ENCODE peak calls at places on chromosome 21, in nine cellular contexts. One of them, this sample, is unnamed.

GRCh38 chr21:45330075-45330781 is 42.5 kb upstream of the POFUT2 start:
- DNase-seq in NCI-H1436: no peak
- DNase-seq in fibroblast of gingiva: peak
- DNase-seq in nucleus accumbens: no peak
- DNase-seq in left ventricle myocardium superior: no peak
- DNase-seq in kidney tubule cell: peak
- DNase-seq in ureter: no peak
- DNase-seq in T-helper 17 cell: no peak
- DNase-seq in naive thymus-derived CD4-positive, alpha-beta T cell: no peak
- DNase-seq in this sample: no peak

GRCh38 chr21:27314096-27314495 is 347.2 kb upstream of the ADAMTS5 start:
- DNase-seq in nucleus accumbens: no peak
- DNase-seq in kidney tubule cell: no peak
- DNase-seq in ureter: no peak
- DNase-seq in fibroblast of gingiva: no peak
- DNase-seq in left ventricle myocardium superior: no peak
- DNase-seq in NCI-H1436: no peak
- DNase-seq in T-helper 17 cell: no peak
- DNase-seq in naive thymus-derived CD4-positive, alpha-beta T cell: no peak
- DNase-seq in this sample: no peak

GRCh38 chr21:32382108-32382601 is 10.7 kb downstream of the URB1 start:
- DNase-seq in NCI-H1436: no peak
- DNase-seq in T-helper 17 cell: no peak
- DNase-seq in left ventricle myocardium superior: no peak
- DNase-seq in ureter: no peak
- DNase-seq in nucleus accumbens: no peak
- DNase-seq in fibroblast of gingiva: peak
- DNase-seq in kidney tubule cell: peak
- DNase-seq in naive thymus-derived CD4-positive, alpha-beta T cell: no peak
- DNase-seq in this sample: no peak

GRCh38 chr21:41715649-41716321 is 51.1 kb downstream of the RIPK4 start:
- DNase-seq in left ventricle myocardium superior: no peak
- DNase-seq in NCI-H1436: no peak
- DNase-seq in T-helper 17 cell: no peak
- DNase-seq in naive thymus-derived CD4-positive, alpha-beta T cell: no peak
- DNase-seq in kidney tubule cell: peak
- DNase-seq in fibroblast of gingiva: no peak
- DNase-seq in ureter: no peak
- DNase-seq in nucleus accumbens: no peak
- DNase-seq in this sample: no peak

GRCh38 chr21:44932366-44933181 is 7.3 kb upstream of the SLX9 start:
- DNase-seq in T-helper 17 cell: peak
- DNase-seq in naive thymus-derived CD4-positive, alpha-beta T cell: peak
- DNase-seq in nucleus accumbens: no peak
- DNase-seq in NCI-H1436: no peak
- DNase-seq in fibroblast of gingiva: no peak
- DNase-seq in ureter: no peak
- DNase-seq in left ventricle myocardium superior: peak
- DNase-seq in kidney tubule cell: peak
- DNase-seq in this sample: no peak

GRCh38 chr21:33403128-33403785 is at the start of gene IFNGR2:
- DNase-seq in fibroblast of gingiva: peak
- DNase-seq in T-helper 17 cell: peak
- DNase-seq in NCI-H1436: no peak
- DNase-seq in kidney tubule cell: peak
- DNase-seq in left ventricle myocardium superior: peak
- DNase-seq in naive thymus-derived CD4-positive, alpha-beta T cell: peak
- DNase-seq in ureter: no peak
- DNase-seq in nucleus accumbens: no peak
- DNase-seq in this sample: no peak

GRCh38 chr21:42237577-42237976 is 18.6 kb downstream of the ABCG1 start:
- DNase-seq in NCI-H1436: no peak
- DNase-seq in naive thymus-derived CD4-positive, alpha-beta T cell: peak
- DNase-seq in fibroblast of gingiva: no peak
- DNase-seq in T-helper 17 cell: no peak
- DNase-seq in kidney tubule cell: no peak
- DNase-seq in ureter: no peak
- DNase-seq in nucleus accumbens: no peak
- DNase-seq in left ventricle myocardium superior: no peak
- DNase-seq in this sample: no peak

GRCh38 chr21:35016071-35016470 is 33.0 kb downstream of the RUNX1 start:
- DNase-seq in left ventricle myocardium superior: no peak
- DNase-seq in naive thymus-derived CD4-positive, alpha-beta T cell: no peak
- DNase-seq in nucleus accumbens: no peak
- DNase-seq in kidney tubule cell: no peak
- DNase-seq in ureter: no peak
- DNase-seq in T-helper 17 cell: no peak
- DNase-seq in fibroblast of gingiva: no peak
- DNase-seq in NCI-H1436: no peak
- DNase-seq in this sample: no peak

GRCh38 chr21:42258150-42258884 is 39.4 kb downstream of the ABCG1 start:
- DNase-seq in T-helper 17 cell: peak
- DNase-seq in kidney tubule cell: peak
- DNase-seq in left ventricle myocardium superior: peak
- DNase-seq in ureter: peak
- DNase-seq in naive thymus-derived CD4-positive, alpha-beta T cell: peak
- DNase-seq in nucleus accumbens: peak
- DNase-seq in NCI-H1436: peak
- DNase-seq in fibroblast of gingiva: peak
- DNase-seq in this sample: peak

GRCh38 chr21:14520535-14520934 is 25.6 kb downstream of the SAMSN1 start:
- DNase-seq in naive thymus-derived CD4-positive, alpha-beta T cell: no peak
- DNase-seq in left ventricle myocardium superior: no peak
- DNase-seq in kidney tubule cell: no peak
- DNase-seq in nucleus accumbens: no peak
- DNase-seq in T-helper 17 cell: no peak
- DNase-seq in NCI-H1436: no peak
- DNase-seq in ureter: no peak
- DNase-seq in fibroblast of gingiva: no peak
- DNase-seq in this sample: no peak

GRCh38 chr21:44024895-44025353 is 12.8 kb downstream of the TRAPPC10 start:
- DNase-seq in left ventricle myocardium superior: peak
- DNase-seq in ureter: peak
- DNase-seq in NCI-H1436: no peak
- DNase-seq in fibroblast of gingiva: peak
- DNase-seq in kidney tubule cell: peak
- DNase-seq in nucleus accumbens: no peak
- DNase-seq in T-helper 17 cell: no peak
- DNase-seq in naive thymus-derived CD4-positive, alpha-beta T cell: no peak
- DNase-seq in this sample: no peak

GRCh38 chr21:41961753-41962152 is 7.9 kb upstream of the C2CD2 start:
- DNase-seq in naive thymus-derived CD4-positive, alpha-beta T cell: no peak
- DNase-seq in left ventricle myocardium superior: no peak
- DNase-seq in T-helper 17 cell: no peak
- DNase-seq in kidney tubule cell: no peak
- DNase-seq in NCI-H1436: no peak
- DNase-seq in ureter: peak
- DNase-seq in nucleus accumbens: no peak
- DNase-seq in fibroblast of gingiva: no peak
- DNase-seq in this sample: no peak

GRCh38 chr21:22421416-22422190 is 1423.4 kb downstream of the NCAM2 start:
- DNase-seq in nucleus accumbens: no peak
- DNase-seq in NCI-H1436: no peak
- DNase-seq in left ventricle myocardium superior: no peak
- DNase-seq in ureter: no peak
- DNase-seq in kidney tubule cell: no peak
- DNase-seq in naive thymus-derived CD4-positive, alpha-beta T cell: no peak
- DNase-seq in fibroblast of gingiva: no peak
- DNase-seq in T-helper 17 cell: no peak
- DNase-seq in this sample: no peak

GRCh38 chr21:14742119-14742518 is 196.0 kb upstream of the SAMSN1 start:
- DNase-seq in NCI-H1436: no peak
- DNase-seq in fibroblast of gingiva: no peak
- DNase-seq in T-helper 17 cell: no peak
- DNase-seq in kidney tubule cell: peak
- DNase-seq in nucleus accumbens: no peak
- DNase-seq in ureter: no peak
- DNase-seq in naive thymus-derived CD4-positive, alpha-beta T cell: no peak
- DNase-seq in left ventricle myocardium superior: no peak
- DNase-seq in this sample: no peak

GRCh38 chr21:44618909-44619308 is 7.0 kb downstream of the KRTAP10-8 start:
- DNase-seq in ureter: no peak
- DNase-seq in left ventricle myocardium superior: no peak
- DNase-seq in T-helper 17 cell: peak
- DNase-seq in fibroblast of gingiva: no peak
- DNase-seq in kidney tubule cell: peak
- DNase-seq in NCI-H1436: no peak
- DNase-seq in nucleus accumbens: no peak
- DNase-seq in naive thymus-derived CD4-positive, alpha-beta T cell: no peak
- DNase-seq in this sample: no peak

GRCh38 chr21:15660424-15660805 is 69.4 kb upstream of the USP25 start:
- DNase-seq in left ventricle myocardium superior: no peak
- DNase-seq in kidney tubule cell: no peak
- DNase-seq in fibroblast of gingiva: no peak
- DNase-seq in naive thymus-derived CD4-positive, alpha-beta T cell: no peak
- DNase-seq in T-helper 17 cell: no peak
- DNase-seq in nucleus accumbens: no peak
- DNase-seq in NCI-H1436: no peak
- DNase-seq in ureter: no peak
- DNase-seq in this sample: no peak

GRCh38 chr21:37757631-37758376 is 158.5 kb downstream of the KCNJ6 start:
- DNase-seq in NCI-H1436: peak
- DNase-seq in fibroblast of gingiva: no peak
- DNase-seq in T-helper 17 cell: no peak
- DNase-seq in kidney tubule cell: no peak
- DNase-seq in left ventricle myocardium superior: no peak
- DNase-seq in nucleus accumbens: no peak
- DNase-seq in naive thymus-derived CD4-positive, alpha-beta T cell: no peak
- DNase-seq in ureter: no peak
- DNase-seq in this sample: no peak

GRCh38 chr21:42112857-42113256 is 41.7 kb downstream of the UMODL1 start:
- DNase-seq in naive thymus-derived CD4-positive, alpha-beta T cell: no peak
- DNase-seq in NCI-H1436: no peak
- DNase-seq in T-helper 17 cell: no peak
- DNase-seq in ureter: no peak
- DNase-seq in nucleus accumbens: no peak
- DNase-seq in left ventricle myocardium superior: no peak
- DNase-seq in kidney tubule cell: no peak
- DNase-seq in fibroblast of gingiva: peak
- DNase-seq in this sample: no peak

This sample was measured in NCI-H748 treated with DMSO at 0.1 percent for 48 hours.